ENCODE peak calls at places on chromosome 5, in seven cellular contexts. One of them, this sample, is unnamed.

GRCh38 chr5:102778478-102778877 is 23.4 kb downstream of the PAM start:
- DNase-seq in SW480: no peak
- DNase-seq in central memory CD4-positive, alpha-beta T cell: no peak
- DNase-seq in GM04504: peak
- DNase-seq in activated naive CD4-positive, alpha-beta T cell treated with anti-CD3 and anti-CD28 coated beads for 36 hours: no peak
- DNase-seq in brain microvascular endothelial cell: peak
- DNase-seq in lower leg skin: no peak
- DNase-seq in this sample: no peak

GRCh38 chr5:59587489-59588337 is 305.8 kb downstream of the PDE4D start:
- DNase-seq in activated naive CD4-positive, alpha-beta T cell treated with anti-CD3 and anti-CD28 coated beads for 36 hours: no peak
- DNase-seq in brain microvascular endothelial cell: peak
- DNase-seq in lower leg skin: no peak
- DNase-seq in SW480: no peak
- DNase-seq in central memory CD4-positive, alpha-beta T cell: no peak
- DNase-seq in GM04504: peak
- DNase-seq in this sample: no peak

GRCh38 chr5:60439552-60439951 is 260.4 kb downstream of the DEPDC1B start:
- DNase-seq in central memory CD4-positive, alpha-beta T cell: no peak
- DNase-seq in GM04504: no peak
- DNase-seq in brain microvascular endothelial cell: no peak
- DNase-seq in SW480: no peak
- DNase-seq in activated naive CD4-positive, alpha-beta T cell treated with anti-CD3 and anti-CD28 coated beads for 36 hours: no peak
- DNase-seq in lower leg skin: no peak
- DNase-seq in this sample: no peak

GRCh38 chr5:157113007-157113406 is 4.2 kb upstream of the HAVCR2 start:
- DNase-seq in GM04504: no peak
- DNase-seq in lower leg skin: peak
- DNase-seq in central memory CD4-positive, alpha-beta T cell: no peak
- DNase-seq in activated naive CD4-positive, alpha-beta T cell treated with anti-CD3 and anti-CD28 coated beads for 36 hours: no peak
- DNase-seq in SW480: no peak
- DNase-seq in brain microvascular endothelial cell: no peak
- DNase-seq in this sample: no peak

GRCh38 chr5:157456301-157456700 is 3.7 kb upstream of the NIPAL4 start:
- DNase-seq in brain microvascular endothelial cell: no peak
- DNase-seq in lower leg skin: no peak
- DNase-seq in central memory CD4-positive, alpha-beta T cell: no peak
- DNase-seq in activated naive CD4-positive, alpha-beta T cell treated with anti-CD3 and anti-CD28 coated beads for 36 hours: no peak
- DNase-seq in SW480: no peak
- DNase-seq in GM04504: no peak
- DNase-seq in this sample: no peak

GRCh38 chr5:142325677-142326479 is 1.1 kb upstream of the SPRY4 start:
- DNase-seq in activated naive CD4-positive, alpha-beta T cell treated with anti-CD3 and anti-CD28 coated beads for 36 hours: peak
- DNase-seq in lower leg skin: peak
- DNase-seq in central memory CD4-positive, alpha-beta T cell: no peak
- DNase-seq in SW480: peak
- DNase-seq in GM04504: no peak
- DNase-seq in brain microvascular endothelial cell: peak
- DNase-seq in this sample: no peak

GRCh38 chr5:59583810-59584562 is 309.5 kb downstream of the PDE4D start:
- DNase-seq in SW480: no peak
- DNase-seq in GM04504: no peak
- DNase-seq in lower leg skin: no peak
- DNase-seq in activated naive CD4-positive, alpha-beta T cell treated with anti-CD3 and anti-CD28 coated beads for 36 hours: no peak
- DNase-seq in central memory CD4-positive, alpha-beta T cell: no peak
- DNase-seq in brain microvascular endothelial cell: no peak
- DNase-seq in this sample: no peak

GRCh38 chr5:5271606-5272321 is 131.6 kb downstream of the ADAMTS16 start:
- DNase-seq in SW480: no peak
- DNase-seq in central memory CD4-positive, alpha-beta T cell: no peak
- DNase-seq in brain microvascular endothelial cell: peak
- DNase-seq in activated naive CD4-positive, alpha-beta T cell treated with anti-CD3 and anti-CD28 coated beads for 36 hours: no peak
- DNase-seq in GM04504: no peak
- DNase-seq in lower leg skin: no peak
- DNase-seq in this sample: no peak

GRCh38 chr5:137286025-137286610 is 213.0 kb downstream of the SPOCK1 start:
- DNase-seq in lower leg skin: no peak
- DNase-seq in brain microvascular endothelial cell: no peak
- DNase-seq in SW480: no peak
- DNase-seq in central memory CD4-positive, alpha-beta T cell: no peak
- DNase-seq in activated naive CD4-positive, alpha-beta T cell treated with anti-CD3 and anti-CD28 coated beads for 36 hours: no peak
- DNase-seq in GM04504: no peak
- DNase-seq in this sample: no peak

GRCh38 chr5:157575096-157575872 is at the start of gene ADAM19:
- DNase-seq in activated naive CD4-positive, alpha-beta T cell treated with anti-CD3 and anti-CD28 coated beads for 36 hours: peak
- DNase-seq in brain microvascular endothelial cell: no peak
- DNase-seq in lower leg skin: peak
- DNase-seq in SW480: peak
- DNase-seq in GM04504: peak
- DNase-seq in central memory CD4-positive, alpha-beta T cell: peak
- DNase-seq in this sample: peak